ENCODE peak calls at places on chromosomes 3 and 15, in ten cellular contexts. One of them, this sample, is unnamed.

GRCh38 chr15:101207867-101208288 is 44.0 kb downstream of the CHSY1 start:
- DNase-seq in nucleus accumbens: no peak
- DNase-seq in effector CD4-positive, alpha-beta T cell: no peak
- DNase-seq in iris pigment epithelial cell: peak; percentile 93
- DNase-seq in NCI-H345: no peak
- DNase-seq in coronary artery: no peak
- DNase-seq in mesendoderm: no peak
- DNase-seq in fibroblast of mammary gland: peak; percentile 93
- DNase-seq in NCI-H1092 treated with DMSO at 0.1 percent for 48 hours: no peak
- DNase-seq in occipital lobe: no peak
- DNase-seq in this sample: no peak

GRCh38 chr15:53869044-53869805 is 109.0 kb upstream of the UNC13C start:
- DNase-seq in fibroblast of mammary gland: no peak
- DNase-seq in nucleus accumbens: no peak
- DNase-seq in mesendoderm: peak; percentile 28
- DNase-seq in occipital lobe: no peak
- DNase-seq in coronary artery: no peak
- DNase-seq in iris pigment epithelial cell: peak; percentile 0
- DNase-seq in NCI-H345: no peak
- DNase-seq in NCI-H1092 treated with DMSO at 0.1 percent for 48 hours: no peak
- DNase-seq in effector CD4-positive, alpha-beta T cell: no peak
- DNase-seq in this sample: no peak

GRCh38 chr3:13078158-13078905 is 5.1 kb upstream of the IQSEC1 start:
- DNase-seq in occipital lobe: peak; percentile 60
- DNase-seq in iris pigment epithelial cell: no peak
- DNase-seq in coronary artery: no peak
- DNase-seq in NCI-H1092 treated with DMSO at 0.1 percent for 48 hours: peak; percentile 94
- DNase-seq in nucleus accumbens: peak; percentile 42
- DNase-seq in fibroblast of mammary gland: no peak
- DNase-seq in mesendoderm: no peak
- DNase-seq in NCI-H345: peak; percentile 50
- DNase-seq in effector CD4-positive, alpha-beta T cell: no peak
- DNase-seq in this sample: no peak

GRCh38 chr15:77759896-77760592 is 127.3 kb upstream of the LINGO1 start:
- DNase-seq in fibroblast of mammary gland: no peak
- DNase-seq in iris pigment epithelial cell: no peak
- DNase-seq in mesendoderm: no peak
- DNase-seq in NCI-H1092 treated with DMSO at 0.1 percent for 48 hours: no peak
- DNase-seq in effector CD4-positive, alpha-beta T cell: no peak
- DNase-seq in occipital lobe: peak; percentile 41
- DNase-seq in NCI-H345: no peak
- DNase-seq in nucleus accumbens: peak; percentile 13
- DNase-seq in coronary artery: no peak
- DNase-seq in this sample: no peak

GRCh38 chr15:101014921-101015841 is 96.0 kb downstream of the LRRK1 start:
- DNase-seq in coronary artery: peak; percentile 71
- DNase-seq in NCI-H345: peak; percentile 67
- DNase-seq in NCI-H1092 treated with DMSO at 0.1 percent for 48 hours: peak; percentile 42
- DNase-seq in fibroblast of mammary gland: peak; percentile 65
- DNase-seq in occipital lobe: peak; percentile 50
- DNase-seq in effector CD4-positive, alpha-beta T cell: peak; percentile 58
- DNase-seq in iris pigment epithelial cell: peak; percentile 60
- DNase-seq in mesendoderm: peak; percentile 72
- DNase-seq in nucleus accumbens: peak; percentile 69
- DNase-seq in this sample: peak; percentile 75

GRCh38 chr3:172646439-172647015 is 64.3 kb downstream of the NCEH1 start:
- DNase-seq in effector CD4-positive, alpha-beta T cell: no peak
- DNase-seq in coronary artery: no peak
- DNase-seq in NCI-H1092 treated with DMSO at 0.1 percent for 48 hours: peak; percentile 56
- DNase-seq in mesendoderm: no peak
- DNase-seq in NCI-H345: peak; percentile 4
- DNase-seq in occipital lobe: no peak
- DNase-seq in fibroblast of mammary gland: peak; percentile 76
- DNase-seq in nucleus accumbens: no peak
- DNase-seq in iris pigment epithelial cell: peak; percentile 88
- DNase-seq in this sample: no peak

GRCh38 chr3:1600700-1601418 is 497.8 kb upstream of the CNTN4 start:
- DNase-seq in fibroblast of mammary gland: no peak
- DNase-seq in NCI-H345: no peak
- DNase-seq in occipital lobe: no peak
- DNase-seq in mesendoderm: no peak
- DNase-seq in NCI-H1092 treated with DMSO at 0.1 percent for 48 hours: no peak
- DNase-seq in nucleus accumbens: no peak
- DNase-seq in coronary artery: no peak
- DNase-seq in iris pigment epithelial cell: no peak
- DNase-seq in effector CD4-positive, alpha-beta T cell: no peak
- DNase-seq in this sample: no peak

GRCh38 chr15:29784413-29784812 is 37.9 kb downstream of the TJP1 start:
- DNase-seq in nucleus accumbens: no peak
- DNase-seq in NCI-H345: no peak
- DNase-seq in NCI-H1092 treated with DMSO at 0.1 percent for 48 hours: no peak
- DNase-seq in iris pigment epithelial cell: peak; percentile 63
- DNase-seq in fibroblast of mammary gland: peak; percentile 14
- DNase-seq in coronary artery: no peak
- DNase-seq in mesendoderm: no peak
- DNase-seq in effector CD4-positive, alpha-beta T cell: no peak
- DNase-seq in occipital lobe: no peak
- DNase-seq in this sample: no peak

GRCh38 chr15:39942101-39942752 is 8.3 kb downstream of the EIF2AK4 start:
- DNase-seq in NCI-H345: no peak
- DNase-seq in occipital lobe: no peak
- DNase-seq in NCI-H1092 treated with DMSO at 0.1 percent for 48 hours: no peak
- DNase-seq in nucleus accumbens: no peak
- DNase-seq in fibroblast of mammary gland: peak; percentile 79
- DNase-seq in mesendoderm: peak; percentile 79
- DNase-seq in effector CD4-positive, alpha-beta T cell: no peak
- DNase-seq in iris pigment epithelial cell: peak; percentile 87
- DNase-seq in coronary artery: no peak
- DNase-seq in this sample: no peak

GRCh38 chr3:184261270-184262165 is at the start of gene CAMK2N2:
- DNase-seq in occipital lobe: peak; percentile 61
- DNase-seq in fibroblast of mammary gland: peak; percentile 37
- DNase-seq in NCI-H345: peak; percentile 98
- DNase-seq in effector CD4-positive, alpha-beta T cell: peak; percentile 39
- DNase-seq in iris pigment epithelial cell: peak; percentile 62
- DNase-seq in NCI-H1092 treated with DMSO at 0.1 percent for 48 hours: peak; percentile 85
- DNase-seq in coronary artery: peak; percentile 64
- DNase-seq in nucleus accumbens: peak; percentile 30
- DNase-seq in mesendoderm: peak; percentile 87
- DNase-seq in this sample: peak; percentile 35

This sample was measured in lung.